ENCODE peak calls at places on chromosomes 16 and 17, in five cellular contexts. G is K562; Q is MG63; F is CD8-positive, alpha-beta T cell; I is right atrium auricular region. W is an unnamed sample. For H3K36me3, the result is how much of the 10 kb centered on the place peaks cover.

GRCh38 chr17:2704890-2705248 is 6.7 kb downstream of the CLUH start:
- DNase-seq in I (no peak), Q (no peak), G (no peak), F (no peak), W (no peak)

GRCh38 chr17:11598274-11599221 is at the start of gene DNAH9:
- DNase-seq in Q (peak), G (peak), F (no peak), I (peak), W (peak)

GRCh38 chr16:85935957-85936760 is 37.2 kb downstream of the IRF8 start:
- DNase-seq in I (no peak), F (peak), G (no peak), Q (no peak), W (no peak)

GRCh38 chr17:79914813-79915740 is 75.8 kb upstream of the CBX4 start:
- DNase-seq in Q (no peak), G (no peak), F (no peak), I (no peak), W (no peak)

GRCh38 chr16:46972971-46973456 is 460 bp downstream of the DNAJA2 start:
- DNase-seq in I (peak), G (peak), Q (peak), F (peak), W (peak)

GRCh38 chr16:85400305-85401205 is 212.6 kb upstream of the GSE1 start:
- DNase-seq in G (no peak), F (no peak), Q (no peak), I (no peak), W (no peak)

GRCh38 chr16:23148166-23148512 is 1.1 kb downstream of the USP31 start:
- DNase-seq in Q (no peak), I (no peak), F (no peak), G (no peak), W (peak)

GRCh38 chr16:27495191-27495590 is 54.5 kb downstream of the GTF3C1 start:
- DNase-seq in G (no peak), I (no peak), Q (peak), F (no peak), W (no peak)

GRCh38 chr17:1627219-1627986 is 1.2 kb downstream of the SLC43A2 start:
- DNase-seq in Q (no peak), G (peak), F (no peak), I (no peak), W (no peak)

DNA sequence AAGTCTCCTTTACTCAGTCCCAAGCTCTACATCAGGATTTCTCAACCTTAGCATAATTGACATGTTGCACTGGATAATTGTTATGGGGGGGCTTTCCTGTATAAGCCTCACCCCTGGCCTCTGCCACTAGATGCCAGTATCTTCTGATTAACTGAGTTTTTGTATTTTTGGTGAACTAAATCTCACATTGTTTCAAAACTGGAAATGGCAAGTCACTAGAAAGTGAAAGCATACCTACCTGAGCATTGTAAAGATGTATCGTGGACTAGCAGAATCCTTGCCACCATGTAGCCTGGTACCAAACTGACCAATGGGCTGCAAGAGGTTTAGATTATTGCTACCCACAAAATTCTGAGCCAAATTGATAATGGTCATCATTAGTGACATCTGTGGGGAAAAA is 15.0 kb downstream of the TOP2A start:
- DNase-seq in I (no peak), F (no peak), Q (no peak), G (no peak), W (no peak)
- H3K36me3 ChIP-seq in I (under half), F (under half), Q (half or more), G (half or more), W (half or more)

GRCh38 chr17:77926144-77926543 is 32.4 kb upstream of the TNRC6C start:
- DNase-seq in G (no peak), F (no peak), I (no peak), Q (no peak), W (no peak)
- H3K36me3 ChIP-seq in G (under half), F (under half), I (under half), Q (under half), W (under half)

DNA sequence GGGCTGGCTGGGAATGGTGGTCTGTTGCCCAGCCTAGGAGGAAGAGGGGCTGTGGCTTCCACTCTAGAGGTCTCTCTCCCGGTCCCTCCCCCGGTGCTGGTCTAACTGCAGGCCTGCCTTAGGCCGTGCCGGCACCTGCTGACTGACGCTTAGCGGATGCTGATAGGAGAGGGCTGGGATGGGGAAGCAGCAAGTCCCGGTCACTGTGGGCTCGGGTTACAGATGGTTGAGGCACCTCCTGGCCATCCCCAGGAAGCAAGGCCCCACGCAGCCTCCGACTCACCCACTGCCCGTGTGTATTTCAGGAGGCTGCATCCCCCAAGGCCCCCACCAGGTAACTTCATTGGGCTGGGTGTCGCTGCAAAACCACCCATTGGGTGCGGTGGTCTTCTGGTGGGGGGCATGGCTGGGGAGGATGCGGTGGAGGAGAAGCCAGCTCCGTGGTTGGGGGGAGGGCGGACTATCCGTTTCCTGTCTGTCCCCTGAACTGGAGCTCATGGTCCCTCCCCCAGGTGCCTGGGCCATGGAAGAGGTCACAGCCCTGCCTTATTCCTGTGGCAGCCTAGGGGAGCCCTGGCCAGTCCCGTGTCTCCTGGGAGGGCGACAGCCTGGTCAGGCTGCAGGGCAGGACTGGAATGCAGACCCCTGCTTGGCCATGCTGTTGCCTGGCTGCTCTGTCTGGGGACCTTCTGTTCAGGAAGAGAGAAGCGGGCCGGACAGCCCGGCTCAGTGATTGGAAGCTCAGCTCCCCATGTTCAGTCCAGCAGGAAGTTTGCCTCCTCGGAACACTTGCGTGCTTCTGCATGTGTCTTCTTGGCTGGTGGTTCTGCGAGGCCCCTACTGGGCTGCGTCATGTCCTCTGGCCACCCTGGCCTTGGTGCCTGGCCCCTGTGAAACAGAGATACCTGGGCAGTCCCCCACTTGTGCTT is 279.0 kb downstream of the SEC14L1 start:
- DNase-seq in G (peak), Q (no peak), F (peak), I (no peak), W (no peak)
- H3K36me3 ChIP-seq in G (under half), Q (half or more), F (under half), I (under half), W (under half)

DNA sequence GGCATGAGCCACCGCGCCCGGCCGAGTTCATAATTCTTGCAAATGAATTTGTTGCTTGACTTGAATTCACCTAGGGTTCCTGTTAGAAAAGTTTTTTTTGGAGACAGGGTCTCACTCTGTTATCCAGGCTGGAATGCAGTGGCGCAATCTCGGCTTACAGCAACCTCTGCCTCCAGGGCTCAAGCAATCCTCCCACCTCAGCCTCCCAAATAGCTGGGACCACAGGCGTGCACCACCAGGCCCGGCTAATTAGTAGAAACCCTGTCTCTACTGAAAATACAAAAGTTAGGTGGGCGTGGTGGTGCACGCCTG is 99.8 kb downstream of the MYH11 start:
- DNase-seq in G (no peak), Q (no peak), F (no peak), I (no peak), W (no peak)
- H3K36me3 ChIP-seq in G (under half), Q (under half), F (under half), I (under half), W (under half)

GRCh38 chr16:77199211-77199610 is at the start of gene SYCE1L:
- DNase-seq in I (no peak), F (no peak), G (no peak), Q (no peak), W (no peak)

GRCh38 chr16:77195411-77195810 is 3.8 kb upstream of the SYCE1L start:
- DNase-seq in I (no peak), Q (no peak), G (no peak), F (no peak), W (no peak)

GRCh38 chr16:77193377-77193776 is 2.4 kb downstream of the MON1B start:
- DNase-seq in G (no peak), F (no peak), I (no peak), Q (no peak), W (no peak)

GRCh38 chr16:77194295-77195231 is 3.6 kb downstream of the MON1B start:
- DNase-seq in F (no peak), I (no peak), G (no peak), Q (no peak), W (no peak)

GRCh38 chr16:77197747-77198146 is 1.5 kb upstream of the SYCE1L start:
- DNase-seq in I (no peak), G (no peak), Q (no peak), F (no peak), W (no peak)
- H3K36me3 ChIP-seq in I (under half), G (half or more), Q (under half), F (under half), W (under half)

GRCh38 chr16:58563775-58564174 is 48.5 kb downstream of the SETD6 start:
- DNase-seq in F (no peak), G (peak), Q (no peak), I (no peak), W (no peak)

DNA sequence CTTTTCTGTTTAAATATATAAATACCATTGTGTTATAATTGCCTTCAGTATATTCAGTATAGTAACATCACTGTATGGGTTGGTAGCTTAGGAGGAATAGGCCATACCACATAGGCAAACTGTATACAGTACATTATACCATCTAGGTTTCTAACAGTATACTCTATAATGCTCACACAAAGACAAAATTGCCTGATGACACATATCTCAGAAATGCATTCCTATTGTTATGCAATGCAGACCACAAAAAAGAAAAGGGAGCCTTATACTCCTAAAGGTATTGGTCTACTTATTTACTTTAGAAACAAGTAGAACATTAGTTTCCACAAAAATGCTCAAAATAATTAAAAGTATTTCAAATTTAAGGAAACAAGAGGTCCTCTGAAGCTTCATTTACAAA is 47.9 kb downstream of the SETD6 start:
- DNase-seq in I (no peak), Q (no peak), F (no peak), G (no peak), W (peak)
- H3K36me3 ChIP-seq in I (half or more), Q (half or more), F (under half), G (half or more), W (half or more)

GRCh38 chr17:55299890-55300289 is 35.1 kb downstream of the HLF start:
- DNase-seq in Q (no peak), F (no peak), I (no peak), G (no peak), W (no peak)

GRCh38 chr17:55302407-55302787 is 37.6 kb downstream of the HLF start:
- DNase-seq in G (no peak), Q (no peak), I (no peak), F (no peak), W (no peak)

GRCh38 chr17:55303008-55303493 is 38.3 kb downstream of the HLF start:
- DNase-seq in I (no peak), Q (no peak), G (no peak), F (no peak), W (no peak)

GRCh38 chr17:55300479-55301290 is 35.9 kb downstream of the HLF start:
- DNase-seq in F (no peak), G (no peak), Q (no peak), I (no peak), W (no peak)

DNA sequence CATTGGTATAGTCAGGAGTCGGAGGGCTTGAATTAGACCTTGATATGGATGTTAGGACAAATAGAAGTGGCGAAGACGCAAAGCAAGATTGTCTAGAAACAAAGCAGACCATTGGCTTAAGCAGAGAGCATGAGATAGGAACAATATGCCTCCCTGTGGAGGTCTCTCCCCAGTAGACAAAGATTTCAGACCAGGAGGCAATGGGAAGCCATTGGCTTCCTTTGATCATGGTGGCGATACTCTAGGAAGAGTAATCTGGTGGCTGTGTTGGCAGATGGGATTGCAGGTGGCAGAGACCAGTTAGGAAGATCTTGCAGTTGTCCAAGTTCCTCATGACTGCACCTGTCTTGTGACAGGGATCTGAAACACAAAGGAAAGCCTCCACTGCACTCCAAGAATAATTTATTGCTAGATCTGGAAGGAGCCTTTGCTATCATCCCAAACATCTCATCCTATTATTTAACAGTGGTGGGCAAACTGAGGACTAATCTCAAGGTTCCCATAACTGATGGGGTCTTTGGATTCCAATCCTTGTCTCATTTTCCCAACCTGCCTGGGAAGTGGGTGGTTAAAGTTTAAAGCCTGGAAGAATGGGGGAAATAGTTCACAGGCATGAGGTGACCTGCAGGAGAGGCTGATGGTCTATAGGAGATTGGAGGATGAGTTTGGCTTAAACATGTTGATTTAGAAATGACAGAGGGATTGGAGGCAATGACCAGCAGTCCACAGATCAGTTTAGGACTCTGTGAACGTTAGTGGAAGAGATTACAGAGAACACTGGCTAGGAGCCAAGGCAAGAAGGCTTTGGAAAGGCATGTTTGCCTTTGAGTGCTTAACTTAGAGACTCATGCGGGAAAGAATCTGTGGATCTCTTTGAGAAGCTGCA is 37.0 kb downstream of the HLF start:
- DNase-seq in I (no peak), F (no peak), Q (no peak), G (no peak), W (peak)
- H3K36me3 ChIP-seq in I (under half), F (under half), Q (under half), G (under half), W (under half)

W was measured in A673.